ENCODE peak calls at places on chromosomes 2 and 18, in eight cellular contexts. G is neuronal stem cell, Z is HL-60, Y is spleen, J is brain microvascular endothelial cell, W is left ventricle myocardium inferior, U is IMR-90, F is heart right ventricle. I is an unnamed sample. For H3K27me3, the result is how much of the 10 kb centered on the place peaks cover.

GRCh38 chr2:238326801-238327365 is 6.6 kb downstream of the TRAF3IP1 start:
- DNase-seq in F (no peak), J (no peak), Z (no peak), U (no peak), G (no peak), Y (no peak), W (no peak), I (no peak)

GRCh38 chr2:166539340-166540162 is 45.5 kb upstream of the SCN7A start:
- DNase-seq in J (peak), W (no peak), U (peak), G (peak), F (peak), Y (no peak), Z (peak), I (peak)

GRCh38 chr2:225462945-225463344 is 63.4 kb downstream of the NYAP2 start:
- DNase-seq in Y (no peak), Z (no peak), F (no peak), J (no peak), U (no peak), G (no peak), W (no peak), I (no peak)

GRCh38 chr2:177429688-177430325 is 37.2 kb downstream of the AGPS start:
- DNase-seq in F (no peak), U (peak), G (no peak), W (no peak), Z (no peak), J (peak), Y (no peak), I (no peak)

GRCh38 chr2:96547751-96548161 is 11.2 kb downstream of the ARID5A start:
- DNase-seq in G (no peak), Y (peak), Z (no peak), J (peak), W (no peak), U (peak), F (no peak), I (no peak)

GRCh38 chr2:85536479-85536878 is 2.5 kb upstream of the MAT2A start:
- DNase-seq in F (no peak), Y (no peak), U (peak), J (peak), Z (no peak), W (no peak), G (no peak), I (no peak)

GRCh38 chr2:15647622-15648590 is 56.2 kb downstream of the DDX1 start:
- DNase-seq in U (no peak), J (no peak), Y (no peak), G (no peak), W (no peak), Z (no peak), F (no peak), I (no peak)

GRCh38 chr2:223560704-223561435 is 41.3 kb downstream of the SCG2 start:
- DNase-seq in F (no peak), W (no peak), U (peak), J (peak), Z (no peak), Y (no peak), G (no peak), I (peak)

GRCh38 chr18:50231621-50232020 is 34.7 kb downstream of the CFAP53 start:
- DNase-seq in Z (no peak), F (no peak), U (no peak), Y (no peak), W (no peak), J (no peak), G (no peak), I (no peak)

GRCh38 chr2:99881901-99882591 is 260.3 kb downstream of the AFF3 start:
- DNase-seq in U (peak), G (no peak), Z (no peak), J (peak), W (no peak), Y (no peak), F (no peak), I (no peak)

GRCh38 chr2:64797881-64798590 is 144.3 kb upstream of the SERTAD2 start:
- DNase-seq in Y (no peak), W (no peak), U (peak), F (no peak), J (no peak), Z (no peak), G (no peak), I (no peak)

GRCh38 chr2:237720444-237720843 is 78.1 kb upstream of the RBM44 start:
- DNase-seq in W (no peak), F (no peak), J (no peak), U (no peak), Z (no peak), Y (no peak), G (no peak), I (no peak)

GRCh38 chr2:97992836-97993825 is 2.6 kb downstream of the TMEM131 start:
- DNase-seq in U (peak), G (no peak), F (no peak), Y (no peak), J (no peak), Z (no peak), W (no peak), I (no peak)

GRCh38 chr18:47397671-47398319 is 146.3 kb upstream of the SKOR2 start:
- DNase-seq in G (no peak), W (no peak), F (no peak), Z (peak), J (no peak), U (no peak), Y (no peak), I (peak)

GRCh38 chr2:239190346-239190745 is 210.5 kb downstream of the HDAC4 start:
- DNase-seq in W (peak), U (no peak), J (no peak), G (no peak), F (no peak), Z (no peak), Y (no peak), I (no peak)

GRCh38 chr2:128722469-128722868 is 403.8 kb upstream of the HS6ST1 start:
- DNase-seq in J (no peak), G (no peak), U (no peak), Z (no peak), W (no peak), Y (no peak), F (no peak), I (no peak)

GRCh38 chr2:236319036-236319435 is 54.8 kb upstream of the ASB18 start:
- DNase-seq in W (no peak), J (no peak), Z (no peak), G (no peak), F (no peak), U (no peak), Y (no peak), I (no peak)

GRCh38 chr2:240960963-240961876 is 37.2 kb upstream of the SNED1 start:
- DNase-seq in U (no peak), J (no peak), F (no peak), W (no peak), G (no peak), Y (peak), Z (no peak), I (no peak)

GRCh38 chr2:135679125-135679524 is 62.5 kb upstream of the UBXN4 start:
- DNase-seq in G (no peak), W (no peak), U (no peak), Z (no peak), J (no peak), Y (no peak), F (no peak), I (no peak)

GRCh38 chr2:238092486-238093035 is 7.6 kb upstream of the ESPNL start:
- DNase-seq in Y (no peak), F (no peak), U (no peak), Z (no peak), G (no peak), W (no peak), J (no peak), I (no peak)

GRCh38 chr2:65564299-65564698 is 131.9 kb upstream of the SPRED2 start:
- DNase-seq in Z (no peak), G (no peak), J (no peak), Y (peak), F (no peak), W (no peak), U (no peak), I (no peak)

GRCh38 chr18:72826736-72827135 is 41.1 kb downstream of the NETO1 start:
- DNase-seq in U (no peak), F (no peak), J (no peak), Z (no peak), G (no peak), W (no peak), Y (no peak), I (peak)

GRCh38 chr18:62634471-62634870 is 80.9 kb upstream of the PHLPP1 start:
- DNase-seq in J (no peak), Y (no peak), Z (no peak), G (no peak), W (no peak), U (no peak), F (no peak), I (no peak)

GRCh38 chr2:127226520-127227263 is 6.6 kb upstream of the CYP27C1 start:
- DNase-seq in J (peak), W (no peak), Z (no peak), G (no peak), U (peak), Y (peak), F (no peak), I (no peak)

GRCh38 chr2:56812432-56812831 is 628.6 kb downstream of the CCDC85A start:
- DNase-seq in U (no peak), G (no peak), F (no peak), J (no peak), W (no peak), Y (no peak), Z (no peak), I (no peak)

GRCh38 chr2:62304429-62305417 is 108.8 kb downstream of the B3GNT2 start:
- DNase-seq in F (peak), W (peak), Z (peak), G (no peak), U (peak), Y (peak), J (peak), I (peak)

GRCh38 chr18:43692291-43692690 is 415.0 kb upstream of the SYT4 start:
- DNase-seq in G (no peak), Y (no peak), F (no peak), Z (no peak), W (no peak), J (peak), U (peak), I (no peak)

GRCh38 chr18:50297621-50298442 is 10.3 kb upstream of the CXXC1 start:
- DNase-seq in G (peak), Y (peak), U (peak), F (peak), W (peak), Z (peak), J (peak), I (peak)

GRCh38 chr2:111139637-111140317 is 19.1 kb downstream of the BCL2L11 start:
- DNase-seq in G (no peak), Z (no peak), J (no peak), W (no peak), F (no peak), Y (no peak), U (peak), I (no peak)

GRCh38 chr2:226995625-226996041 is 159.8 kb downstream of the RHBDD1 start:
- DNase-seq in W (peak), F (peak), U (peak), G (no peak), Z (no peak), J (peak), Y (no peak), I (no peak)

GRCh38 chr2:136173126-136173525 is 55.2 kb upstream of the CXCR4 start:
- DNase-seq in Z (no peak), Y (no peak), G (no peak), J (no peak), F (no peak), U (no peak), W (no peak), I (no peak)

GRCh38 chr18:3891245-3891644 is 441.3 kb downstream of the TGIF1 start:
- DNase-seq in Y (no peak), J (no peak), F (no peak), U (no peak), Z (no peak), W (no peak), G (no peak), I (no peak)

GRCh38 chr2:152555048-152555447 is 162.2 kb downstream of the PRPF40A start:
- DNase-seq in Y (no peak), G (no peak), Z (no peak), F (no peak), J (no peak), W (no peak), U (no peak), I (peak)

GRCh38 chr2:109438773-109439191 is 175.0 kb downstream of the SEPTIN10 start:
- DNase-seq in Y (no peak), U (peak), J (peak), W (peak), F (peak), Z (no peak), G (no peak), I (no peak)

GRCh38 chr2:88626171-88627054 is 851 bp downstream of the EIF2AK3 start:
- DNase-seq in Y (peak), J (no peak), Z (no peak), U (no peak), F (peak), G (peak), W (peak), I (peak)

GRCh38 chr2:69375494-69376353 is 11.3 kb downstream of the GFPT1 start:
- DNase-seq in Y (no peak), Z (peak), W (no peak), G (no peak), U (peak), F (no peak), J (no peak), I (peak)

GRCh38 chr2:63780483-63781155 is 61.1 kb upstream of the UGP2 start:
- DNase-seq in Y (no peak), G (no peak), Z (no peak), F (no peak), J (no peak), W (no peak), U (no peak), I (peak)

GRCh38 chr2:44936275-44936674 is 5.2 kb upstream of the SIX3 start:
- DNase-seq in F (no peak), W (no peak), Z (no peak), G (no peak), Y (no peak), J (no peak), U (no peak), I (no peak)
- H3K27ac ChIP-seq in F (no peak), W (no peak), Z (no peak), G (no peak), Y (no peak), J (no peak), U (no peak), I (no peak)

GRCh38 chr2:27256855-27257454 is 5.9 kb downstream of the SLC30A3 start:
- DNase-seq in Y (no peak), F (no peak), G (no peak), Z (no peak), W (no peak), U (no peak), J (no peak), I (no peak)
- H3K27me3 ChIP-seq in Y (under half), F (under half), G (under half), Z (under half), W (half or more), U (under half), J (under half), I (under half)

GRCh38 chr2:231627384-231628156 is 34.9 kb downstream of the TEX44 start:
- DNase-seq in W (no peak), Z (no peak), Y (no peak), U (peak), J (no peak), F (no peak), G (no peak), I (no peak)

GRCh38 chr2:231633259-231633976 is 40.8 kb downstream of the TEX44 start:
- DNase-seq in F (no peak), J (no peak), G (no peak), W (no peak), Y (no peak), Z (no peak), U (no peak), I (no peak)

GRCh38 chr2:231634412-231634811 is 41.7 kb downstream of the TEX44 start:
- DNase-seq in W (no peak), F (no peak), G (no peak), Z (no peak), U (no peak), Y (no peak), J (no peak), I (no peak)

GRCh38 chr2:231632559-231633142 is 40.0 kb downstream of the TEX44 start:
- DNase-seq in Z (no peak), J (peak), U (peak), G (no peak), Y (no peak), F (no peak), W (no peak), I (no peak)
- H3K27ac ChIP-seq in Z (no peak), J (no peak), U (peak), G (no peak), Y (no peak), F (no peak), W (no peak), I (no peak)

DNA sequence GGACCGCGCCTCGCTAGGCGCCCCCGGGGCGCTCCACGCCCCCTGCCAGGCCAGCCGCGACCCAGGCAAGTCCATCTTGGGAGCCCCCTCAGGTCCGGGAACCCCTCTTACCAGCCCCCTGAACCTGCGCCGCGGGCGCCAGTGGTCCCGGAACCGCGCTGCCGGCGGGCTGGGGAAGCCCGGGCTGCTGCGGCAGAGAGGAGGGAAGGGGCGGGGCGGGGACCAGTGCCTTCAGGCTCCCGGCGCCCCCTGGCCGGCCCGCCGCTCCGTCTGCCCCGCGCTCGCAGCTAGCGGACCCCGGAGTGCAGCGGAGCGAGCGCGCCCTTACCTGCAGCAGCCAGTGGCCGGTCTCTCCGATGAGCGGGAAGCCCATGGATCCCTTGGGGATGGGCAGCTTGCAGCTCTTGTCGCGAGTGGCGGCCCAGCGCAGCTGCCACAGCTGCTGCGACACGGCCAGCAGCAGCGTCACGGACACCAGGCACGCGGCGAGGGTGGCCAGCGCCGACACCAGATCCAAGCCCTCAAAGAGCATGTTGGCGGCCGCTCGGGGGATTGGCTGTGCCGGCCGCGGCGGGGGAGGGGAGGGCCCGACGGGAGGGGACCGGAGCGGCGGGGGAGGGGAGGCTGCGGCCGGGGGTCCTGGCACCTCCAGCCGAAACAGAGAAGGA is at the start of gene CYP26B1:
- DNase-seq in W (peak), Z (no peak), J (no peak), G (peak), F (no peak), U (no peak), Y (peak), I (peak)
- H3K27me3 ChIP-seq in W (half or more), Z (half or more), J (under half), G (half or more), F (under half), U (half or more), Y (half or more), I (half or more)